ENCODE peak calls at places on chromosome 22, in nine cellular contexts. U is iris pigment epithelial cell, T is upper lobe of right lung, E is NCI-H510A treated with DMSO at 0.1 percent for 48 hours, R is AG09309, O is IMR-90, K is HL-60, M is hypothalamus, A is NCI-H1436. V is an unnamed sample.

GRCh38 chr22:26168934-26169311 is 339 bp upstream of the SEZ6L start:
- DNase-seq in R (no peak), T (no peak), U (peak), A (no peak), O (no peak), E (peak), K (no peak), M (peak), V (no peak)

GRCh38 chr22:38784035-38784434 is 9.9 kb downstream of the DNAL4 start:
- DNase-seq in R (no peak), O (no peak), T (peak), K (no peak), U (no peak), A (no peak), E (no peak), M (no peak), V (no peak)

GRCh38 chr22:46776876-46777608 is 14.6 kb downstream of the TBC1D22A start:
- DNase-seq in T (no peak), R (no peak), E (no peak), A (no peak), U (no peak), K (no peak), O (no peak), M (no peak), V (no peak)

GRCh38 chr22:38167988-38168407 is 13.6 kb downstream of the PLA2G6 start:
- DNase-seq in O (no peak), R (no peak), K (no peak), U (no peak), E (peak), T (no peak), M (peak), A (no peak), V (no peak)

GRCh38 chr22:19822301-19823117 is 32.2 kb downstream of the GNB1L start:
- DNase-seq in T (peak), M (no peak), K (no peak), R (no peak), E (no peak), O (no peak), A (no peak), U (no peak), V (no peak)

GRCh38 chr22:28923826-28924732 is 40.7 kb downstream of the ZNRF3 start:
- DNase-seq in E (peak), U (no peak), A (peak), M (peak), O (no peak), R (no peak), T (peak), K (no peak), V (no peak)

GRCh38 chr22:19175602-19176174 is 2.8 kb downstream of the SLC25A1 start:
- DNase-seq in K (no peak), E (no peak), R (no peak), A (no peak), T (no peak), U (no peak), M (no peak), O (no peak), V (no peak)

GRCh38 chr22:48264586-48264985 is 1502.1 kb downstream of the TBC1D22A start:
- DNase-seq in K (no peak), T (no peak), E (no peak), O (no peak), M (no peak), R (no peak), U (no peak), A (no peak), V (no peak)

GRCh38 chr22:48568736-48569330 is 1258.8 kb downstream of the BRD1 start:
- DNase-seq in A (no peak), M (no peak), R (no peak), T (no peak), O (no peak), U (no peak), E (no peak), K (no peak), V (no peak)

GRCh38 chr22:30923168-30923900 is 45.2 kb downstream of the MORC2 start:
- DNase-seq in U (no peak), K (no peak), T (no peak), M (no peak), E (no peak), O (no peak), R (no peak), A (no peak), V (no peak)

GRCh38 chr22:45642966-45643365 is 28.7 kb upstream of the ATXN10 start:
- DNase-seq in K (no peak), M (no peak), R (no peak), A (no peak), T (no peak), E (no peak), O (no peak), U (no peak), V (no peak)

GRCh38 chr22:49366437-49366836 is 461.2 kb downstream of the BRD1 start:
- DNase-seq in A (no peak), E (no peak), U (no peak), M (no peak), K (no peak), R (no peak), O (no peak), T (peak), V (no peak)

GRCh38 chr22:26923498-26923897 is 266.1 kb downstream of the MIAT start:
- DNase-seq in E (no peak), A (no peak), T (no peak), R (no peak), U (no peak), O (no peak), K (no peak), M (no peak), V (no peak)

V was measured in GM04504.